ENCODE peak calls at places on chromosomes 4 and X, in six cellular contexts. One of them, this sample, is unnamed.
A peak's percentile ranks its signal among the peaks of the same experiment; 100 is the strongest.

GRCh38 chr4:101597204-101597603 is 193.3 kb upstream of the BANK1 start:
- DNase-seq in astrocyte of the spinal cord: no peak
- DNase-seq in AG04449: no peak
- DNase-seq in tibial nerve: no peak
- DNase-seq in colonic mucosa: no peak
- DNase-seq in astrocyte: no peak
- DNase-seq in this sample: no peak

GRCh38 chrX:155434906-155435743 is 23.3 kb downstream of the F8A3 start:
- DNase-seq in tibial nerve: no peak
- DNase-seq in astrocyte of the spinal cord: no peak
- DNase-seq in AG04449: no peak
- DNase-seq in astrocyte: no peak
- DNase-seq in colonic mucosa: no peak
- DNase-seq in this sample: no peak

GRCh38 chrX:133676344-133677122 is 261.2 kb upstream of the GPC4 start:
- DNase-seq in astrocyte of the spinal cord: no peak
- DNase-seq in tibial nerve: no peak
- DNase-seq in colonic mucosa: peak; percentile 71
- DNase-seq in astrocyte: no peak
- DNase-seq in AG04449: no peak
- DNase-seq in this sample: no peak

GRCh38 chrX:46317158-46317557 is 228.1 kb downstream of the ZNF674 start:
- DNase-seq in astrocyte of the spinal cord: no peak
- DNase-seq in tibial nerve: no peak
- DNase-seq in astrocyte: no peak
- DNase-seq in AG04449: no peak
- DNase-seq in colonic mucosa: no peak
- DNase-seq in this sample: no peak

GRCh38 chrX:23902419-23902818 is 5.3 kb downstream of the APOO start:
- DNase-seq in AG04449: no peak
- DNase-seq in astrocyte: peak; percentile 30
- DNase-seq in astrocyte of the spinal cord: peak; percentile 73
- DNase-seq in colonic mucosa: no peak
- DNase-seq in tibial nerve: no peak
- DNase-seq in this sample: no peak

GRCh38 chr4:188976644-188977115 is 837.4 kb downstream of the TRIML1 start:
- DNase-seq in tibial nerve: no peak
- DNase-seq in AG04449: peak; percentile 26
- DNase-seq in colonic mucosa: no peak
- DNase-seq in astrocyte of the spinal cord: peak; percentile 81
- DNase-seq in astrocyte: peak; percentile 69
- DNase-seq in this sample: no peak

GRCh38 chrX:153924149-153924861 is 1.8 kb downstream of the ARHGAP4 start:
- DNase-seq in tibial nerve: no peak
- DNase-seq in astrocyte: no peak
- DNase-seq in colonic mucosa: no peak
- DNase-seq in astrocyte of the spinal cord: peak; percentile 23
- DNase-seq in AG04449: no peak
- DNase-seq in this sample: no peak

GRCh38 chr4:126223784-126224407 is 909.1 kb downstream of the FAT4 start:
- DNase-seq in tibial nerve: no peak
- DNase-seq in AG04449: no peak
- DNase-seq in astrocyte of the spinal cord: peak; percentile 25
- DNase-seq in colonic mucosa: no peak
- DNase-seq in astrocyte: peak; percentile 14
- DNase-seq in this sample: no peak

GRCh38 chr4:17639136-17639535 is 24.7 kb downstream of the MED28 start:
- DNase-seq in astrocyte of the spinal cord: no peak
- DNase-seq in colonic mucosa: no peak
- DNase-seq in AG04449: no peak
- DNase-seq in astrocyte: no peak
- DNase-seq in tibial nerve: no peak
- DNase-seq in this sample: no peak

GRCh38 chrX:39456894-39457600 is 640.7 kb downstream of the BCOR start:
- DNase-seq in colonic mucosa: no peak
- DNase-seq in AG04449: no peak
- DNase-seq in astrocyte of the spinal cord: no peak
- DNase-seq in tibial nerve: no peak
- DNase-seq in astrocyte: peak; percentile 18
- DNase-seq in this sample: no peak

GRCh38 chr4:106316773-106317409 is 541 bp downstream of the AIMP1 start:
- DNase-seq in astrocyte: no peak
- DNase-seq in tibial nerve: no peak
- DNase-seq in colonic mucosa: no peak
- DNase-seq in astrocyte of the spinal cord: no peak
- DNase-seq in AG04449: no peak
- DNase-seq in this sample: no peak

GRCh38 chr4:26838055-26838842 is 22.4 kb upstream of the STIM2 start:
- DNase-seq in astrocyte: peak; percentile 34
- DNase-seq in colonic mucosa: no peak
- DNase-seq in tibial nerve: no peak
- DNase-seq in AG04449: no peak
- DNase-seq in astrocyte of the spinal cord: peak; percentile 22
- DNase-seq in this sample: no peak

GRCh38 chr4:31088600-31089230 is 368.5 kb downstream of the PCDH7 start:
- DNase-seq in astrocyte: peak; percentile 88
- DNase-seq in AG04449: no peak
- DNase-seq in colonic mucosa: no peak
- DNase-seq in tibial nerve: no peak
- DNase-seq in astrocyte of the spinal cord: peak; percentile 74
- DNase-seq in this sample: peak; percentile 4

GRCh38 chrX:11108253-11108941 is 2.7 kb upstream of the HCCS start:
- DNase-seq in astrocyte of the spinal cord: no peak
- DNase-seq in astrocyte: no peak
- DNase-seq in tibial nerve: no peak
- DNase-seq in AG04449: no peak
- DNase-seq in colonic mucosa: no peak
- DNase-seq in this sample: no peak

GRCh38 chr4:762211-763190 is 56.9 kb downstream of the PCGF3 start:
- DNase-seq in AG04449: no peak
- DNase-seq in astrocyte: peak; percentile 22
- DNase-seq in tibial nerve: no peak
- DNase-seq in colonic mucosa: no peak
- DNase-seq in astrocyte of the spinal cord: peak; percentile 43
- DNase-seq in this sample: no peak

GRCh38 chrX:39012561-39013209 is 211.4 kb downstream of the MID1IP1 start:
- DNase-seq in astrocyte: peak; percentile 48
- DNase-seq in AG04449: no peak
- DNase-seq in tibial nerve: no peak
- DNase-seq in colonic mucosa: no peak
- DNase-seq in astrocyte of the spinal cord: no peak
- DNase-seq in this sample: peak; percentile 14

GRCh38 chrX:69173906-69174305 is 8.7 kb upstream of the PJA1 start:
- DNase-seq in astrocyte: no peak
- DNase-seq in AG04449: no peak
- DNase-seq in colonic mucosa: no peak
- DNase-seq in astrocyte of the spinal cord: no peak
- DNase-seq in tibial nerve: no peak
- DNase-seq in this sample: no peak

GRCh38 chr4:26127851-26128337 is 192.9 kb upstream of the RBPJ start:
- DNase-seq in tibial nerve: no peak
- DNase-seq in colonic mucosa: no peak
- DNase-seq in AG04449: no peak
- DNase-seq in astrocyte: no peak
- DNase-seq in astrocyte of the spinal cord: no peak
- DNase-seq in this sample: no peak

GRCh38 chr4:89838005-89838404 is 1.0 kb upstream of the SNCA start:
- DNase-seq in colonic mucosa: no peak
- DNase-seq in tibial nerve: no peak
- DNase-seq in astrocyte of the spinal cord: peak; percentile 24
- DNase-seq in AG04449: no peak
- DNase-seq in astrocyte: no peak
- DNase-seq in this sample: no peak

GRCh38 chrX:16618422-16618821 is 31.5 kb upstream of the S100G start:
- DNase-seq in astrocyte of the spinal cord: no peak
- DNase-seq in AG04449: no peak
- DNase-seq in astrocyte: no peak
- DNase-seq in tibial nerve: no peak
- DNase-seq in colonic mucosa: no peak
- DNase-seq in this sample: no peak

GRCh38 chrX:122818068-122818467 is 366.0 kb upstream of the GRIA3 start:
- DNase-seq in astrocyte of the spinal cord: no peak
- DNase-seq in astrocyte: no peak
- DNase-seq in tibial nerve: no peak
- DNase-seq in AG04449: no peak
- DNase-seq in colonic mucosa: no peak
- DNase-seq in this sample: no peak

GRCh38 chr4:65791111-65791806 is 121.0 kb upstream of the EPHA5 start:
- DNase-seq in tibial nerve: no peak
- DNase-seq in astrocyte: no peak
- DNase-seq in astrocyte of the spinal cord: peak; percentile 9
- DNase-seq in AG04449: no peak
- DNase-seq in colonic mucosa: no peak
- DNase-seq in this sample: no peak

DNA sequence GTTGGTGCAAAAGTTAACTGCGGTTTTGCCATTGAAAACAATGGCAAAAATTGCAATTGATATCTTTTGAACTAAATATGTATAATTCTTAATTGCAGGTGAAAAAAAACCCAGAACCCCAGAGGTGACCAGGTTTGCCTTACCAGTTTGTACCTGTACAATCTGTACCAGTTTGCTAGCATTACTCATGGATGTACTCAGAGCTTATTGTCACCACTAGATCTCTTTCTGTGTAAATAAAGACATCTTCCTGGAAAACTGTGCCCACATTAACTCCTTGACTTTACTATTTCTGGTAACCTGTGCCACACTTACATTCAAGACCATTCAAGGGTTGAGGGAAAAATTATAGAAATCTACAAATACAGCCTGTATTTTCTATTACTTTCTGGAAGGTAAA is 139.7 kb downstream of the ELOVL6 start:
- DNase-seq in colonic mucosa: no peak
- DNase-seq in AG04449: no peak
- DNase-seq in astrocyte of the spinal cord: no peak
- DNase-seq in tibial nerve: no peak
- DNase-seq in astrocyte: no peak
- DNase-seq in this sample: no peak
- H3K4me3 ChIP-seq in colonic mucosa: no peak overlapping the region
- H3K4me3 ChIP-seq in AG04449: no peak overlapping the region
- H3K4me3 ChIP-seq in astrocyte of the spinal cord: no peak overlapping the region
- H3K4me3 ChIP-seq in tibial nerve: no peak overlapping the region
- H3K4me3 ChIP-seq in astrocyte: no peak overlapping the region
- H3K4me3 ChIP-seq in this sample: no peak overlapping the region

DNA sequence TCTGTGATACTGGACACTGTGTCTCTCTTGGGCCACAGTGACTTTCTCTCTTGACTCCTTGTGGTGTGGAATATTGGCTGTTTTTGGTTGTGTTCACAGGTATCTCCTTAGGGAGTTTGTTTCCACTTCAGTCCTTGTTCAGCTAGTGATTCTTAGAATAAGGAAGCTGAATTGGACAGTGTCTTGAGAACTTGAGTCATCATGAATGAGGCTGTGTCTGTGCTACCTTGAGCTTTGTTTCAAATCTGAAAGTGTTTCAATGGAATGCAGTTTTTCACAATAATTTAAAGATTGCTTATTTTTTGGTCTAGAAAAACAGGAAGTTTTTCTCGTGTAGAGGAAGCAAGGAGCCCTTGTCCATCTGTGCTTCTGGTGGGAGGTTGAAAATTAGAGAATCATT is 76.5 kb downstream of the ZNF518B start:
- DNase-seq in astrocyte: no peak
- DNase-seq in AG04449: no peak
- DNase-seq in colonic mucosa: no peak
- DNase-seq in astrocyte of the spinal cord: no peak
- DNase-seq in tibial nerve: no peak
- DNase-seq in this sample: no peak
- TF ChIP-seq CTCF in astrocyte: no peak
- TF ChIP-seq CTCF in AG04449: no peak
- TF ChIP-seq CTCF in colonic mucosa: no peak
- TF ChIP-seq CTCF in astrocyte of the spinal cord: no peak
- TF ChIP-seq CTCF in tibial nerve: no peak
- TF ChIP-seq CTCF in this sample: no peak

GRCh38 chrX:83501540-83501939 is 6.5 kb upstream of the POU3F4 start:
- DNase-seq in colonic mucosa: no peak
- DNase-seq in AG04449: no peak
- DNase-seq in astrocyte: no peak
- DNase-seq in astrocyte of the spinal cord: no peak
- DNase-seq in tibial nerve: no peak
- DNase-seq in this sample: no peak

GRCh38 chrX:83495882-83496281 is 12.2 kb upstream of the POU3F4 start:
- DNase-seq in astrocyte: no peak
- DNase-seq in tibial nerve: no peak
- DNase-seq in colonic mucosa: no peak
- DNase-seq in astrocyte of the spinal cord: no peak
- DNase-seq in AG04449: no peak
- DNase-seq in this sample: no peak

DNA sequence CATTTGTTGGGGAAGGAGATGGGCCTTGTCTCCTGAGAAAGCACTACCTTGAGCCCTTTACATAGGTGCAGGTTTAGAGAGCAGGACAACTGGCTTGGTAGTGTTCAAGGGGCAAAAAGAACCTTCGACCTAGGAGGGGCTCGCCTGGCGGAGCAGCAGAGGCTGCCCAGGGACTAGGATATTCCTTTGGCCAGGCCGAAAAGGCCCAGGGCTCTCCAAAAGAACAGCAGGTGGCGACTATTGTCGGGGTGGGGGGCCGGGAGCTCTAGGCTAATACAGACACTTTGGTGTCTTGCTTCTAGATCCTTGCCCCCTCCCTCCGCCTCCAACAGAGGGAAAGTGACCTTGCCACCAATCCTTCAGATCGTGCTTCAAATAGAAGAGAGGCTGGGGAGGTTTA is 7.1 kb upstream of the POU3F4 start:
- DNase-seq in AG04449: no peak
- DNase-seq in astrocyte of the spinal cord: no peak
- DNase-seq in tibial nerve: no peak
- DNase-seq in colonic mucosa: no peak
- DNase-seq in astrocyte: no peak
- DNase-seq in this sample: no peak
- H3K4me3 ChIP-seq in AG04449: no peak overlapping the region
- H3K4me3 ChIP-seq in astrocyte of the spinal cord: no peak overlapping the region
- H3K4me3 ChIP-seq in tibial nerve: no peak overlapping the region
- H3K4me3 ChIP-seq in colonic mucosa: no peak overlapping the region
- H3K4me3 ChIP-seq in astrocyte: no peak overlapping the region
- H3K4me3 ChIP-seq in this sample: no peak overlapping the region

DNA sequence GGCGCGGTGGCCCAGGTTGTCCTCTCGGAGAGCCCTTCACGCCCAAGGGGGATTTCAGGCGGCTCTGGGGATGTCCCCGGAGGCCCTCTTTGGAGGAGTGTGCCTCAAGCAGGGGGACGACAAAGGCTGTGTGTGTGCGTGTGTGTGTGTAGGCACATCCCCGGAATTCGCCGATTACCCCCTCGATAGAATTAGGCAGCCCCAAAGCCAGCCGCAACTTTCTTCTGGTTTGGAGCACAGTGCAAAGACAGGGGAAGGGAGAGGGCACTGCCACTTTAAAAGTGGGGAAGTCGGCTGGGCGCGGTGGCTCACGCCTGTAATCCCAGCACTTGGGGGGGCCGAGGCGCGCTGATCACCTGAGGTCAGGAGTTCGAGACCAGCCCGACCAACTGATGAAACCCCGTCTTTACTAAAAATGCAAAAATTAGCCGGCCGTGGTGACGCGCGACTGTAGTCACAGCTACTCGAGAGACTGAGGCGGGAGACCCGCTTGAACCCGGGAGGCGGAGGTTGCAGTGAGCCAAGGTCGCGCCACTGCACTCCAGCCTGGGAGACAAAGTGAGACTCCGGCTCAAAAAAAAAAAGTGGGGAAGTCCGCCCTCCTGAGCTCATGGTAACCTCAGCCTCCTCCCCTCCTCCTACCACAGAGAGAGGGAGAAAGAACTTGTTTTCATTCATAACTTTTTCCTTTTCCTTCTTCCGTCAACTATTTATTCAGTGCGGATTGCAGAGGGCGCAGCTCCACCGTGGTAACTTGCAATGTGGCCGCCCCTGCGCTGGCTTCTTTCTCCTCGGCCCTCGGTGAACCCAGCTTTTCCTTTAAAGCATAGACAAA is 2.4 kb downstream of the SPRY1 start:
- DNase-seq in astrocyte of the spinal cord: peak; percentile 78
- DNase-seq in astrocyte: peak; percentile 68
- DNase-seq in AG04449: no peak
- DNase-seq in tibial nerve: peak; percentile 36
- DNase-seq in colonic mucosa: peak; percentile 78
- DNase-seq in this sample: no peak
- TF ChIP-seq CTCF in astrocyte of the spinal cord: peak; percentile 26
- TF ChIP-seq CTCF in astrocyte: no peak
- TF ChIP-seq CTCF in AG04449: peak; percentile 19
- TF ChIP-seq CTCF in tibial nerve: no peak
- TF ChIP-seq CTCF in colonic mucosa: no peak
- TF ChIP-seq CTCF in this sample: peak; percentile 48